ENCODE peak calls at places on chromosomes 16 and 17, in ten cellular contexts. K is ovary; R is breast epithelium; S is suprapubic skin; G is tibial nerve; H is CD4-positive, alpha-beta T cell; J is brain microvascular endothelial cell; E is body of pancreas; F is heart left ventricle; T is Peyer's patch. B is an unnamed sample.

GRCh38 chr16:2341456-2342447 is 1.2 kb upstream of the ABCA3 start:
- DNase-seq in R (no peak), T (no peak), S (no peak), K (no peak), G (no peak), F (no peak), E (no peak), J (no peak), H (no peak), B (no peak)

GRCh38 chr17:73119631-73120030 is 27.1 kb upstream of the SLC39A11 start:
- DNase-seq in T (no peak), S (no peak), E (no peak), J (no peak), F (no peak), K (no peak), R (no peak), H (no peak), G (no peak), B (no peak)

GRCh38 chr16:67387479-67388079 is 5.7 kb downstream of the TPPP3 start:
- DNase-seq in J (no peak), F (no peak), K (no peak), S (no peak), R (no peak), H (no peak), E (no peak), T (no peak), G (no peak), B (no peak)

GRCh38 chr17:66655861-66656260 is 179.1 kb upstream of the CACNG5 start:
- DNase-seq in S (no peak), J (peak; percentile 72), G (no peak), F (no peak), K (no peak), T (no peak), R (no peak), E (no peak), H (no peak), B (no peak)

GRCh38 chr16:23310744-23311143 is 8.6 kb downstream of the SCNN1B start:
- DNase-seq in K (no peak), S (no peak), H (no peak), R (no peak), J (no peak), E (no peak), F (no peak), G (no peak), T (no peak), B (no peak)

GRCh38 chr17:39700148-39700987 is 504 bp downstream of the ERBB2 start:
- DNase-seq in J (peak; percentile 9), E (peak; percentile 35), T (no peak), G (no peak), K (peak; percentile 58), F (no peak), H (no peak), S (no peak), R (no peak), B (no peak)

GRCh38 chr16:3690991-3691720 is 26.2 kb downstream of the TRAP1 start:
- DNase-seq in J (peak; percentile 6), K (no peak), G (peak; percentile 30), H (no peak), F (no peak), E (no peak), T (no peak), R (no peak), S (no peak), B (no peak)

GRCh38 chr16:84199861-84200260 is 8.9 kb downstream of the ADAD2 start:
- DNase-seq in H (no peak), G (no peak), R (no peak), T (no peak), E (no peak), K (no peak), F (no peak), S (no peak), J (no peak), B (no peak)

GRCh38 chr17:31900877-31901276 is 631 bp downstream of the UTP6 start:
- DNase-seq in K (no peak), T (no peak), G (no peak), S (no peak), J (peak; percentile 25), H (no peak), E (no peak), R (no peak), F (no peak), B (no peak)

GRCh38 chr16:21023509-21024202 is 123.1 kb downstream of the LYRM1 start:
- DNase-seq in G (no peak), E (no peak), K (no peak), H (no peak), J (no peak), R (no peak), F (peak; percentile 37), S (no peak), T (no peak), B (no peak)

GRCh38 chr16:22397459-22397858 is 23.0 kb upstream of the CDR2 start:
- DNase-seq in E (no peak), J (peak; percentile 89), T (no peak), K (no peak), S (no peak), H (no peak), R (peak; percentile 64), F (no peak), G (no peak), B (peak; percentile 91)

GRCh38 chr16:50102046-50102756 is 36.4 kb downstream of the HEATR3 start:
- DNase-seq in J (peak; percentile 81), S (no peak), K (no peak), R (no peak), H (no peak), G (no peak), E (no peak), T (no peak), F (no peak), B (no peak)

GRCh38 chr16:76665571-76666275 is 388.5 kb downstream of the CNTNAP4 start:
- DNase-seq in T (no peak), R (no peak), J (no peak), E (no peak), H (no peak), K (no peak), S (no peak), F (no peak), G (no peak), B (no peak)

GRCh38 chr16:52492789-52493357 is 54.1 kb downstream of the TOX3 start:
- DNase-seq in J (no peak), T (no peak), S (no peak), K (no peak), H (no peak), R (no peak), F (no peak), E (no peak), G (no peak), B (no peak)

GRCh38 chr17:64732336-64733006 is 70.4 kb upstream of the SMURF2 start:
- DNase-seq in H (no peak), S (no peak), F (peak; percentile 28), K (peak; percentile 36), J (peak; percentile 62), T (no peak), R (no peak), E (no peak), G (peak; percentile 30), B (peak; percentile 93)

GRCh38 chr17:49975531-49975930 is 6.5 kb downstream of the DLX4 start:
- DNase-seq in J (no peak), H (no peak), E (no peak), S (no peak), R (no peak), K (no peak), T (no peak), F (no peak), G (no peak), B (no peak)

GRCh38 chr17:9928601-9929341 is 23.7 kb upstream of the RCVRN start:
- DNase-seq in R (no peak), T (no peak), S (no peak), J (peak; percentile 24), E (no peak), H (no peak), G (no peak), F (no peak), K (no peak), B (peak; percentile 4)

GRCh38 chr16:46924402-46924801 is 40.2 kb downstream of the GPT2 start:
- DNase-seq in K (no peak), F (no peak), G (no peak), J (no peak), H (no peak), T (no peak), R (no peak), S (no peak), E (peak; percentile 12), B (no peak)

GRCh38 chr16:30958164-30959083 is 870 bp downstream of the SETD1A start:
- DNase-seq in J (no peak), R (no peak), K (no peak), F (peak; percentile 58), S (no peak), G (no peak), H (peak; percentile 42), E (peak; percentile 58), T (peak; percentile 31), B (no peak)

GRCh38 chr17:12973496-12974318 is 44.1 kb downstream of the ELAC2 start:
- DNase-seq in R (no peak), E (no peak), K (peak; percentile 36), S (no peak), F (no peak), G (no peak), H (no peak), J (no peak), T (no peak), B (no peak)

GRCh38 chr17:18248300-18248731 is 10.2 kb downstream of the FLII start:
- DNase-seq in K (peak; percentile 75), J (no peak), F (peak; percentile 74), G (no peak), T (peak; percentile 45), R (peak; percentile 53), H (peak; percentile 54), E (peak; percentile 60), S (no peak), B (no peak)
- TF ChIP-seq CTCF in K (peak; percentile 67), J (peak; percentile 85), F (peak; percentile 29), G (peak; percentile 54), T (peak; percentile 76), R (peak; percentile 72), H (peak; percentile 69), E (peak; percentile 61), S (peak; percentile 56), B (peak; percentile 69)

GRCh38 chr16:68786685-68787418 is 49.8 kb downstream of the CDH1 start:
- DNase-seq in H (no peak), R (peak; percentile 59), F (peak; percentile 20), E (peak; percentile 78), T (no peak), S (no peak), K (peak; percentile 50), G (no peak), J (peak; percentile 79), B (no peak)
- TF ChIP-seq CTCF in H (no peak), R (no peak), F (no peak), E (no peak), T (no peak), S (no peak), K (no peak), G (no peak), J (no peak), B (no peak)

GRCh38 chr16:6331770-6332169 is 1000.9 kb upstream of the RBFOX1 start:
- DNase-seq in J (no peak), T (no peak), H (no peak), F (no peak), R (no peak), G (no peak), S (no peak), E (no peak), K (no peak), B (no peak)

GRCh38 chr16:6335072-6335471 is 997.6 kb upstream of the RBFOX1 start:
- DNase-seq in S (no peak), R (no peak), G (no peak), E (no peak), H (no peak), J (peak; percentile 23), K (no peak), T (no peak), F (no peak), B (no peak)
- TF ChIP-seq CTCF in S (peak; percentile 18), R (no peak), G (no peak), E (peak; percentile 20), H (no peak), J (peak; percentile 67), K (no peak), T (peak; percentile 25), F (peak; percentile 23), B (peak; percentile 11)

GRCh38 chr16:4814542-4815173 is 12.2 kb upstream of the ROGDI start:
- DNase-seq in T (no peak), E (no peak), J (no peak), S (no peak), H (no peak), R (no peak), K (no peak), G (no peak), F (peak; percentile 45), B (no peak)
- TF ChIP-seq CTCF in T (no peak), E (no peak), J (no peak), S (no peak), H (no peak), R (no peak), K (no peak), G (no peak), F (no peak), B (no peak)

B was measured in AG09319.